ENCODE peak calls at places on chromosomes 3 and 15, in four cellular contexts. One of them, this sample, is unnamed.
A peak's percentile ranks its signal among the peaks of the same experiment; 100 is the strongest.

GRCh38 chr3:195708066-195708465 is 12.7 kb upstream of the MUC20 start:
- DNase-seq in left lobe of liver: no peak
- DNase-seq in osteocyte: no peak
- DNase-seq in stimulated activated CD4-positive, alpha-beta T cell treated with anti-CD3 and anti-CD28 coated beads, Interleukin-12 subunit alpha, Interleukin-12 subunit beta, amount 100 ng/mL, for 4 hours: no peak
- DNase-seq in this sample: peak; percentile 91

GRCh38 chr3:184825456-184825855 is 13.5 kb downstream of the VPS8 start:
- DNase-seq in left lobe of liver: no peak
- DNase-seq in osteocyte: no peak
- DNase-seq in stimulated activated CD4-positive, alpha-beta T cell treated with anti-CD3 and anti-CD28 coated beads, Interleukin-12 subunit alpha, Interleukin-12 subunit beta, amount 100 ng/mL, for 4 hours: no peak
- DNase-seq in this sample: no peak

GRCh38 chr3:11059090-11059798 is 66.7 kb downstream of the SLC6A1 start:
- DNase-seq in left lobe of liver: peak; percentile 60
- DNase-seq in osteocyte: peak; percentile 90
- DNase-seq in stimulated activated CD4-positive, alpha-beta T cell treated with anti-CD3 and anti-CD28 coated beads, Interleukin-12 subunit alpha, Interleukin-12 subunit beta, amount 100 ng/mL, for 4 hours: peak; percentile 21
- DNase-seq in this sample: no peak

GRCh38 chr3:56725175-56725574 is 42.1 kb upstream of the TASOR start:
- DNase-seq in left lobe of liver: no peak
- DNase-seq in osteocyte: no peak
- DNase-seq in stimulated activated CD4-positive, alpha-beta T cell treated with anti-CD3 and anti-CD28 coated beads, Interleukin-12 subunit alpha, Interleukin-12 subunit beta, amount 100 ng/mL, for 4 hours: peak; percentile 22
- DNase-seq in this sample: no peak

GRCh38 chr15:48313216-48313615 is 18.0 kb upstream of the DUT start:
- DNase-seq in left lobe of liver: no peak
- DNase-seq in osteocyte: no peak
- DNase-seq in stimulated activated CD4-positive, alpha-beta T cell treated with anti-CD3 and anti-CD28 coated beads, Interleukin-12 subunit alpha, Interleukin-12 subunit beta, amount 100 ng/mL, for 4 hours: no peak
- DNase-seq in this sample: no peak

GRCh38 chr15:25089577-25089976 is 134.8 kb downstream of the SNRPN start:
- DNase-seq in left lobe of liver: peak; percentile 5
- DNase-seq in osteocyte: no peak
- DNase-seq in stimulated activated CD4-positive, alpha-beta T cell treated with anti-CD3 and anti-CD28 coated beads, Interleukin-12 subunit alpha, Interleukin-12 subunit beta, amount 100 ng/mL, for 4 hours: no peak
- DNase-seq in this sample: no peak

GRCh38 chr3:174126990-174127758 is 729.6 kb downstream of the NLGN1 start:
- DNase-seq in left lobe of liver: no peak
- DNase-seq in osteocyte: no peak
- DNase-seq in stimulated activated CD4-positive, alpha-beta T cell treated with anti-CD3 and anti-CD28 coated beads, Interleukin-12 subunit alpha, Interleukin-12 subunit beta, amount 100 ng/mL, for 4 hours: no peak
- DNase-seq in this sample: no peak

GRCh38 chr3:11162401-11163345 is 8.4 kb downstream of the HRH1 start:
- DNase-seq in left lobe of liver: no peak
- DNase-seq in osteocyte: no peak
- DNase-seq in stimulated activated CD4-positive, alpha-beta T cell treated with anti-CD3 and anti-CD28 coated beads, Interleukin-12 subunit alpha, Interleukin-12 subunit beta, amount 100 ng/mL, for 4 hours: no peak
- DNase-seq in this sample: no peak

GRCh38 chr3:8900065-8900464 is 63.2 kb downstream of the RAD18 start:
- DNase-seq in left lobe of liver: no peak
- DNase-seq in osteocyte: no peak
- DNase-seq in stimulated activated CD4-positive, alpha-beta T cell treated with anti-CD3 and anti-CD28 coated beads, Interleukin-12 subunit alpha, Interleukin-12 subunit beta, amount 100 ng/mL, for 4 hours: no peak
- DNase-seq in this sample: no peak

GRCh38 chr15:88997531-88997930 is 84.4 kb upstream of the MFGE8 start:
- DNase-seq in left lobe of liver: no peak
- DNase-seq in osteocyte: no peak
- DNase-seq in stimulated activated CD4-positive, alpha-beta T cell treated with anti-CD3 and anti-CD28 coated beads, Interleukin-12 subunit alpha, Interleukin-12 subunit beta, amount 100 ng/mL, for 4 hours: no peak
- DNase-seq in this sample: no peak

GRCh38 chr3:97952280-97952679 is 20.0 kb downstream of the RIOX2 start:
- DNase-seq in left lobe of liver: no peak
- DNase-seq in osteocyte: no peak
- DNase-seq in stimulated activated CD4-positive, alpha-beta T cell treated with anti-CD3 and anti-CD28 coated beads, Interleukin-12 subunit alpha, Interleukin-12 subunit beta, amount 100 ng/mL, for 4 hours: no peak
- DNase-seq in this sample: no peak

GRCh38 chr15:69532066-69532465 is 79.4 kb downstream of the RPLP1 start:
- DNase-seq in left lobe of liver: no peak
- DNase-seq in osteocyte: no peak
- DNase-seq in stimulated activated CD4-positive, alpha-beta T cell treated with anti-CD3 and anti-CD28 coated beads, Interleukin-12 subunit alpha, Interleukin-12 subunit beta, amount 100 ng/mL, for 4 hours: no peak
- DNase-seq in this sample: no peak

GRCh38 chr15:61528590-61528929 is 299.5 kb upstream of the RORA start:
- DNase-seq in left lobe of liver: no peak
- DNase-seq in osteocyte: no peak
- DNase-seq in stimulated activated CD4-positive, alpha-beta T cell treated with anti-CD3 and anti-CD28 coated beads, Interleukin-12 subunit alpha, Interleukin-12 subunit beta, amount 100 ng/mL, for 4 hours: no peak
- DNase-seq in this sample: no peak

GRCh38 chr3:30342319-30343060 is 263.9 kb upstream of the TGFBR2 start:
- DNase-seq in left lobe of liver: no peak
- DNase-seq in osteocyte: no peak
- DNase-seq in stimulated activated CD4-positive, alpha-beta T cell treated with anti-CD3 and anti-CD28 coated beads, Interleukin-12 subunit alpha, Interleukin-12 subunit beta, amount 100 ng/mL, for 4 hours: no peak
- DNase-seq in this sample: no peak

GRCh38 chr15:38920966-38921365 is 356.4 kb upstream of the RASGRP1 start:
- DNase-seq in left lobe of liver: no peak
- DNase-seq in osteocyte: no peak
- DNase-seq in stimulated activated CD4-positive, alpha-beta T cell treated with anti-CD3 and anti-CD28 coated beads, Interleukin-12 subunit alpha, Interleukin-12 subunit beta, amount 100 ng/mL, for 4 hours: no peak
- DNase-seq in this sample: no peak

GRCh38 chr3:77780621-77781020 is 740.7 kb downstream of the ROBO2 start:
- DNase-seq in left lobe of liver: no peak
- DNase-seq in osteocyte: no peak
- DNase-seq in stimulated activated CD4-positive, alpha-beta T cell treated with anti-CD3 and anti-CD28 coated beads, Interleukin-12 subunit alpha, Interleukin-12 subunit beta, amount 100 ng/mL, for 4 hours: no peak
- DNase-seq in this sample: no peak

GRCh38 chr15:68733666-68734065 is 87.0 kb downstream of the ANP32A start:
- DNase-seq in left lobe of liver: no peak
- DNase-seq in osteocyte: no peak
- DNase-seq in stimulated activated CD4-positive, alpha-beta T cell treated with anti-CD3 and anti-CD28 coated beads, Interleukin-12 subunit alpha, Interleukin-12 subunit beta, amount 100 ng/mL, for 4 hours: no peak
- DNase-seq in this sample: no peak

GRCh38 chr3:161423911-161424522 is 52.7 kb upstream of the SPTSSB start:
- DNase-seq in left lobe of liver: no peak
- DNase-seq in osteocyte: no peak
- DNase-seq in stimulated activated CD4-positive, alpha-beta T cell treated with anti-CD3 and anti-CD28 coated beads, Interleukin-12 subunit alpha, Interleukin-12 subunit beta, amount 100 ng/mL, for 4 hours: no peak
- DNase-seq in this sample: no peak

GRCh38 chr15:100060276-100060926 is 281.4 kb downstream of the ADAMTS17 start:
- DNase-seq in left lobe of liver: no peak
- DNase-seq in osteocyte: no peak
- DNase-seq in stimulated activated CD4-positive, alpha-beta T cell treated with anti-CD3 and anti-CD28 coated beads, Interleukin-12 subunit alpha, Interleukin-12 subunit beta, amount 100 ng/mL, for 4 hours: no peak
- DNase-seq in this sample: no peak

GRCh38 chr3:151203053-151203420 is at the start of gene GPR171:
- DNase-seq in left lobe of liver: no peak
- DNase-seq in osteocyte: no peak
- DNase-seq in stimulated activated CD4-positive, alpha-beta T cell treated with anti-CD3 and anti-CD28 coated beads, Interleukin-12 subunit alpha, Interleukin-12 subunit beta, amount 100 ng/mL, for 4 hours: peak; percentile 45
- DNase-seq in this sample: no peak

GRCh38 chr15:83215306-83215705 is 7.7 kb upstream of the HDGFL3 start:
- DNase-seq in left lobe of liver: no peak
- DNase-seq in osteocyte: no peak
- DNase-seq in stimulated activated CD4-positive, alpha-beta T cell treated with anti-CD3 and anti-CD28 coated beads, Interleukin-12 subunit alpha, Interleukin-12 subunit beta, amount 100 ng/mL, for 4 hours: no peak
- DNase-seq in this sample: no peak

GRCh38 chr3:20173844-20174410 is 12.1 kb downstream of the SGO1 start:
- DNase-seq in left lobe of liver: no peak
- DNase-seq in osteocyte: no peak
- DNase-seq in stimulated activated CD4-positive, alpha-beta T cell treated with anti-CD3 and anti-CD28 coated beads, Interleukin-12 subunit alpha, Interleukin-12 subunit beta, amount 100 ng/mL, for 4 hours: no peak
- DNase-seq in this sample: no peak

GRCh38 chr3:190558796-190559195 is 44.9 kb downstream of the IL1RAP start:
- DNase-seq in left lobe of liver: no peak
- DNase-seq in osteocyte: no peak
- DNase-seq in stimulated activated CD4-positive, alpha-beta T cell treated with anti-CD3 and anti-CD28 coated beads, Interleukin-12 subunit alpha, Interleukin-12 subunit beta, amount 100 ng/mL, for 4 hours: no peak
- DNase-seq in this sample: no peak

GRCh38 chr3:153163349-153164008 is 1.5 kb downstream of the RAP2B start:
- DNase-seq in left lobe of liver: no peak
- DNase-seq in osteocyte: no peak
- DNase-seq in stimulated activated CD4-positive, alpha-beta T cell treated with anti-CD3 and anti-CD28 coated beads, Interleukin-12 subunit alpha, Interleukin-12 subunit beta, amount 100 ng/mL, for 4 hours: no peak
- DNase-seq in this sample: no peak

GRCh38 chr3:133475245-133476010 is 75.6 kb downstream of the BFSP2 start:
- DNase-seq in left lobe of liver: peak; percentile 72
- DNase-seq in osteocyte: no peak
- DNase-seq in stimulated activated CD4-positive, alpha-beta T cell treated with anti-CD3 and anti-CD28 coated beads, Interleukin-12 subunit alpha, Interleukin-12 subunit beta, amount 100 ng/mL, for 4 hours: no peak
- DNase-seq in this sample: no peak

GRCh38 chr3:120440001-120440703 is 10.6 kb downstream of the FSTL1 start:
- DNase-seq in left lobe of liver: no peak
- DNase-seq in osteocyte: no peak
- DNase-seq in stimulated activated CD4-positive, alpha-beta T cell treated with anti-CD3 and anti-CD28 coated beads, Interleukin-12 subunit alpha, Interleukin-12 subunit beta, amount 100 ng/mL, for 4 hours: no peak
- DNase-seq in this sample: no peak

GRCh38 chr3:35544976-35545375 is 94.3 kb upstream of the ARPP21 start:
- DNase-seq in left lobe of liver: no peak
- DNase-seq in osteocyte: no peak
- DNase-seq in stimulated activated CD4-positive, alpha-beta T cell treated with anti-CD3 and anti-CD28 coated beads, Interleukin-12 subunit alpha, Interleukin-12 subunit beta, amount 100 ng/mL, for 4 hours: no peak
- DNase-seq in this sample: no peak

This sample was measured in esophagus muscularis mucosa.